ENCODE peak calls at places on chromosome 12, in ten cellular contexts. L, G, X, U, F, Q, N, J, O and V are unnamed samples.
A peak's percentile ranks its signal among the peaks of the same experiment; 100 is the strongest.

GRCh38 chr12:388547-389137 is 478 bp downstream of the KDM5A start:
- DNase-seq in N (peak; percentile 39), X (peak; percentile 43), O (peak; percentile 15), G (no peak), J (peak; percentile 42), Q (peak; percentile 48), F (no peak), U (peak; percentile 34), L (peak; percentile 69), V (peak; percentile 51)

GRCh38 chr12:131559517-131560516 is 151.1 kb upstream of the SFSWAP start:
- DNase-seq in N (no peak), J (no peak), Q (no peak), L (peak; percentile 38), G (no peak), O (no peak), X (no peak), U (no peak), F (peak; percentile 26), V (no peak)

GRCh38 chr12:131611416-131612091 is 99.3 kb upstream of the SFSWAP start:
- DNase-seq in U (no peak), L (no peak), N (no peak), J (no peak), F (no peak), X (no peak), Q (no peak), G (no peak), O (no peak), V (no peak)

GRCh38 chr12:116661341-116661740 is 76.5 kb downstream of the SPRING1 start:
- DNase-seq in F (no peak), N (no peak), Q (no peak), L (no peak), G (no peak), X (no peak), O (no peak), U (no peak), J (no peak), V (no peak)

GRCh38 chr12:60335765-60336164 is 739.9 kb downstream of the SLC16A7 start:
- DNase-seq in G (no peak), N (no peak), U (no peak), O (no peak), J (no peak), F (peak; percentile 7), Q (no peak), L (peak; percentile 6), X (no peak), V (no peak)

GRCh38 chr12:103840399-103840880 is 594 bp downstream of the NT5DC3 start:
- DNase-seq in O (peak; percentile 22), X (no peak), G (no peak), F (no peak), Q (no peak), L (no peak), U (no peak), N (no peak), J (no peak), V (no peak)

GRCh38 chr12:2264622-2265306 is 212.0 kb downstream of the CACNA1C start:
- DNase-seq in Q (no peak), L (no peak), J (no peak), F (no peak), N (no peak), O (no peak), U (no peak), G (no peak), X (no peak), V (no peak)

GRCh38 chr12:29113101-29113500 is 36.0 kb upstream of the FAR2 start:
- DNase-seq in J (no peak), L (no peak), G (no peak), F (peak; percentile 41), O (no peak), Q (no peak), N (no peak), U (no peak), X (no peak), V (no peak)

GRCh38 chr12:69610126-69610525 is 581 bp downstream of the LRRC10 start:
- DNase-seq in F (no peak), O (no peak), N (no peak), G (no peak), X (no peak), U (no peak), Q (no peak), L (no peak), J (no peak), V (no peak)

GRCh38 chr12:63995512-63995911 is 151.0 kb downstream of the SRGAP1 start:
- DNase-seq in Q (no peak), J (no peak), U (no peak), F (no peak), X (no peak), G (no peak), O (no peak), L (no peak), N (no peak), V (peak; percentile 14)

GRCh38 chr12:10732554-10732953 is 9.4 kb upstream of the YBX3 start:
- DNase-seq in U (no peak), O (no peak), Q (no peak), X (no peak), G (no peak), N (no peak), L (no peak), F (no peak), J (no peak), V (no peak)

GRCh38 chr12:132356686-132357622 is 27.6 kb upstream of the GALNT9 start:
- DNase-seq in U (no peak), X (no peak), O (peak; percentile 30), Q (peak; percentile 44), L (no peak), F (peak; percentile 22), J (no peak), G (no peak), N (no peak), V (no peak)

GRCh38 chr12:88615490-88615889 is 35.2 kb upstream of the KITLG start:
- DNase-seq in J (no peak), F (no peak), L (no peak), N (no peak), U (no peak), Q (no peak), O (no peak), G (no peak), X (no peak), V (no peak)

GRCh38 chr12:45122776-45123380 is 72.0 kb upstream of the DBX2 start:
- DNase-seq in Q (no peak), O (no peak), U (no peak), N (peak; percentile 43), F (peak; percentile 39), G (peak; percentile 42), L (peak; percentile 66), J (no peak), X (no peak), V (peak; percentile 46)

DNA sequence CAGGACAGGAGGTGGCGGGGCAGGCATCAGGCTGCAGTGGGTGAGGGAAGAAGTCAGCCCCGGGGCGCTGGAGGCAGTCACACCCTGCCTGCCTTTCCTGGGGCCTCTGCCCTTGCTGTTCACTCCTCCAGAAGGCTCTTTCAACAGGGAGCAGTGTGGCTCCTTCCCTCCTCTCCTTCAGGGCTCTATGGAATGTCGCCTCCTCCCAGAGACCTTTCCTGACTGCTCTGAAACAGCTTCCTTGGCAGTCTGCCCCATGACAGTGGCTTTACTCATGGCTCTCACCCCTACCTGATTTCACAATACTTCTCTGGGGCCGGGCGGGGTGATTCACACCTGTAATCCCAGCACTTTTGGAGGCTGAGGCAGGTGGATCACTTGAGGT is 7.1 kb downstream of the RHOF start:
- DNase-seq in Q (peak; percentile 90), G (no peak), U (peak; percentile 89), J (no peak), X (no peak), O (no peak), N (no peak), L (no peak), F (peak; percentile 99), V (no peak)
- H3K4me1 ChIP-seq in Q (peaks cover 6% of the 10 kb centered on the region), G (peaks cover 5% of the 10 kb centered on the region), U (peaks cover 5% of the 10 kb centered on the region), J (peaks cover 91% of the 10 kb centered on the region), X (peaks cover 90% of the 10 kb centered on the region), O (peaks cover 71% of the 10 kb centered on the region), N (peaks cover 12% of the 10 kb centered on the region), L (peaks cover 11% of the 10 kb centered on the region), F (peaks cover 95% of the 10 kb centered on the region), V (peaks cover 20% of the 10 kb centered on the region)

GRCh38 chr12:101829639-101830390 is 944 bp downstream of the GNPTAB start:
- DNase-seq in L (no peak), U (no peak), N (peak; percentile 54), J (no peak), G (no peak), O (no peak), Q (no peak), F (no peak), X (no peak), V (no peak)

GRCh38 chr12:101830391-101831325 is at the start of gene GNPTAB:
- DNase-seq in L (peak; percentile 92), Q (peak; percentile 95), J (peak; percentile 94), G (peak; percentile 87), F (peak; percentile 82), X (peak; percentile 95), O (peak; percentile 92), U (peak; percentile 95), N (peak; percentile 95), V (peak; percentile 90)

GRCh38 chr12:101832030-101832429 is 1.3 kb upstream of the GNPTAB start:
- DNase-seq in O (no peak), X (no peak), N (no peak), J (no peak), Q (no peak), L (no peak), G (no peak), F (no peak), U (no peak), V (no peak)

GRCh38 chr12:101826766-101827368 is 3.9 kb downstream of the GNPTAB start:
- DNase-seq in G (no peak), U (no peak), L (no peak), O (no peak), F (no peak), J (no peak), Q (no peak), N (no peak), X (no peak), V (no peak)

GRCh38 chr12:101828463-101829196 is 2.1 kb downstream of the GNPTAB start:
- DNase-seq in J (no peak), Q (no peak), G (no peak), U (no peak), F (no peak), L (no peak), X (no peak), O (no peak), N (peak; percentile 82), V (no peak)
- H3K4me1 ChIP-seq in J (peaks cover 5% of the 10 kb centered on the region), Q (no peaks in the 10 kb centered on the region), G (no peaks in the 10 kb centered on the region), U (peaks cover 7% of the 10 kb centered on the region), F (peaks cover 15% of the 10 kb centered on the region), L (peaks cover 38% of the 10 kb centered on the region), X (peaks cover 45% of the 10 kb centered on the region), O (peaks cover 71% of the 10 kb centered on the region), N (peaks cover 51% of the 10 kb centered on the region), V (peaks cover 8% of the 10 kb centered on the region)

DNA sequence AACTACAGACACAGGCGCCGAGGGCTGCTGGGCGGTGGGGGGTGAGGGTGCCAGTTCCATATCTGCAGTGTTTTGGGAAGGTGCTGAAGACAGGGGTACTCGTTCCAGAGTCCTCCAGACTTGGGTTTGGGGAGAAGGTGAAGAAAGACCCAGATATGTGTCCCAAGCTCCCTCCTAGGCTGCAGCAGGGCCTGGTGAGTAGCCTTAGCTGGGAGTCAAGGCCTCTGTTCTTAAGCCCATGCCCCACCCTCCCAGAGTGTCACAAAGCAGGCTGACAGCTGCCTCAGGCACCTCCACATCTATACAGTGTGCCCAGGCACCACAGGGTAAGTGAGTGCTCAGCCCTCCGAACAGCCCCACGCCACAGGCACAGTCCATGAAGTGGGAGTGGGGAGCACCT is 4.3 kb downstream of the NCKAP5L start:
- DNase-seq in L (no peak), J (no peak), F (no peak), Q (no peak), X (no peak), G (no peak), N (no peak), O (no peak), U (no peak), V (no peak)
- H3K4me1 ChIP-seq in L (peaks cover 41% of the 10 kb centered on the region), J (peaks cover 23% of the 10 kb centered on the region), F (peaks cover 18% of the 10 kb centered on the region), Q (no peaks in the 10 kb centered on the region), X (peaks cover 25% of the 10 kb centered on the region), G (peaks cover 27% of the 10 kb centered on the region), N (peaks cover 10% of the 10 kb centered on the region), O (peaks cover 98% of the 10 kb centered on the region), U (peaks cover 22% of the 10 kb centered on the region), V (peaks cover 20% of the 10 kb centered on the region)

GRCh38 chr12:51973560-51973959 is 22.1 kb downstream of the ACVR1B start:
- DNase-seq in L (no peak), J (no peak), U (no peak), N (no peak), F (no peak), O (no peak), X (no peak), G (no peak), Q (no peak), V (no peak)
- H3K4me1 ChIP-seq in L (peaks cover 12% of the 10 kb centered on the region), J (peaks cover 55% of the 10 kb centered on the region), U (peaks cover 45% of the 10 kb centered on the region), N (peaks cover 17% of the 10 kb centered on the region), F (peaks cover 17% of the 10 kb centered on the region), O (peaks cover 55% of the 10 kb centered on the region), X (peaks cover 61% of the 10 kb centered on the region), G (peaks cover 6% of the 10 kb centered on the region), Q (peaks cover 6% of the 10 kb centered on the region), V (no peaks in the 10 kb centered on the region)